ENCODE peak calls at places on chromosomes 1 and 21, in five cellular contexts. X, H, U, V and F are unnamed samples.

GRCh38 chr1:44803312-44804095 is 3.3 kb downstream of the PLK3 start:
- DNase-seq in X (no peak), H (no peak), U (no peak), V (no peak), F (no peak)

GRCh38 chr1:206708058-206708457 is 23.4 kb downstream of the MAPKAPK2 start:
- DNase-seq in X (no peak), H (no peak), U (no peak), V (no peak), F (no peak)

GRCh38 chr21:45499201-45499750 is 43.0 kb downstream of the SLC19A1 start:
- DNase-seq in X (no peak), H (no peak), U (no peak), V (no peak), F (no peak)

GRCh38 chr21:15826147-15826780 is 96.5 kb downstream of the USP25 start:
- DNase-seq in X (peak), H (peak), U (peak), V (peak), F (no peak)

GRCh38 chr1:161702250-161702649 is 4.8 kb upstream of the FCRLA start:
- DNase-seq in X (no peak), H (no peak), U (no peak), V (peak), F (no peak)

GRCh38 chr21:25639922-25640670 is 1.0 kb downstream of the JAM2 start:
- DNase-seq in X (peak), H (no peak), U (no peak), V (no peak), F (no peak)

GRCh38 chr21:45923146-45923545 is 58.4 kb upstream of the COL6A1 start:
- DNase-seq in X (peak), H (peak), U (peak), V (peak), F (peak)

GRCh38 chr1:164583835-164584539 is 25.0 kb downstream of the PBX1 start:
- DNase-seq in X (no peak), H (no peak), U (peak), V (no peak), F (no peak)

GRCh38 chr21:28568692-28569091 is 424.0 kb downstream of the LTN1 start:
- DNase-seq in X (no peak), H (no peak), U (no peak), V (no peak), F (no peak)

GRCh38 chr1:204275695-204276596 is 62.2 kb upstream of the GOLT1A start:
- DNase-seq in X (peak), H (no peak), U (no peak), V (no peak), F (no peak)

GRCh38 chr1:108829498-108829916 is 27.4 kb downstream of the AKNAD1 start:
- DNase-seq in X (no peak), H (no peak), U (peak), V (peak), F (no peak)

GRCh38 chr1:73765551-73766233 is 432.3 kb downstream of the LRRIQ3 start:
- DNase-seq in X (no peak), H (no peak), U (no peak), V (no peak), F (no peak)

GRCh38 chr1:61748566-61748965 is 6.3 kb downstream of the PATJ start:
- DNase-seq in X (no peak), H (no peak), U (no peak), V (no peak), F (no peak)

GRCh38 chr1:47262787-47263413 is 30.9 kb upstream of the TAL1 start:
- DNase-seq in X (peak), H (peak), U (peak), V (peak), F (no peak)

GRCh38 chr1:168135982-168136708 is 585 bp downstream of the GPR161 start:
- DNase-seq in X (peak), H (no peak), U (peak), V (peak), F (no peak)

GRCh38 chr1:52927219-52928082 is at the start of gene SCP2:
- DNase-seq in X (peak), H (peak), U (peak), V (peak), F (peak)

GRCh38 chr21:29300547-29301138 is 1.9 kb downstream of the BACH1 start:
- DNase-seq in X (no peak), H (no peak), U (no peak), V (peak), F (no peak)

GRCh38 chr1:17351598-17352324 is 20.2 kb upstream of the PADI6 start:
- DNase-seq in X (no peak), H (no peak), U (no peak), V (no peak), F (no peak)

GRCh38 chr1:208640295-208640694 is 396.1 kb upstream of the PLXNA2 start:
- DNase-seq in X (peak), H (no peak), U (no peak), V (no peak), F (no peak)

GRCh38 chr1:207084241-207084640 is 4.4 kb upstream of the C4BPB start:
- DNase-seq in X (no peak), H (no peak), U (no peak), V (no peak), F (no peak)

GRCh38 chr1:198604973-198605372 is 33.9 kb upstream of the PTPRC start:
- DNase-seq in X (no peak), H (no peak), U (no peak), V (no peak), F (no peak)

GRCh38 chr1:147549526-147549925 is 8.2 kb downstream of the BCL9 start:
- DNase-seq in X (no peak), H (no peak), U (no peak), V (no peak), F (no peak)

GRCh38 chr21:15718709-15719108 is 11.1 kb upstream of the USP25 start:
- DNase-seq in X (no peak), H (no peak), U (no peak), V (no peak), F (no peak)

GRCh38 chr1:221698579-221699349 is 43.1 kb downstream of the DUSP10 start:
- DNase-seq in X (no peak), H (no peak), U (no peak), V (no peak), F (no peak)

GRCh38 chr1:93442276-93442675 is 5.6 kb upstream of the FNBP1L start:
- DNase-seq in X (peak), H (no peak), U (peak), V (peak), F (no peak)

GRCh38 chr1:151166506-151166956 is 587 bp downstream of the SCNM1 start:
- DNase-seq in X (peak), H (no peak), U (peak), V (peak), F (no peak)

GRCh38 chr1:209106237-209106741 is 477.2 kb upstream of the CAMK1G start:
- DNase-seq in X (peak), H (no peak), U (no peak), V (peak), F (no peak)

GRCh38 chr21:37223804-37224345 is 43.3 kb downstream of the VPS26C start:
- DNase-seq in X (no peak), H (no peak), U (no peak), V (no peak), F (no peak)

GRCh38 chr1:9293512-9294439 is 1.1 kb downstream of the SPSB1 start:
- DNase-seq in X (peak), H (no peak), U (no peak), V (peak), F (no peak)
- H3K9ac ChIP-seq in X (peak), H (peak), U (peak), V (peak), F (peak)

GRCh38 chr1:186765446-186765845 is 63.3 kb upstream of the PLA2G4A start:
- DNase-seq in X (no peak), H (no peak), U (no peak), V (no peak), F (no peak)

GRCh38 chr1:186760426-186760825 is 68.3 kb upstream of the PLA2G4A start:
- DNase-seq in X (no peak), H (no peak), U (no peak), V (no peak), F (no peak)

GRCh38 chr1:186761358-186761757 is 67.4 kb upstream of the PLA2G4A start:
- DNase-seq in X (no peak), H (no peak), U (no peak), V (no peak), F (no peak)

GRCh38 chr1:186763107-186763506 is 65.6 kb upstream of the PLA2G4A start:
- DNase-seq in X (peak), H (no peak), U (peak), V (peak), F (no peak)

DNA sequence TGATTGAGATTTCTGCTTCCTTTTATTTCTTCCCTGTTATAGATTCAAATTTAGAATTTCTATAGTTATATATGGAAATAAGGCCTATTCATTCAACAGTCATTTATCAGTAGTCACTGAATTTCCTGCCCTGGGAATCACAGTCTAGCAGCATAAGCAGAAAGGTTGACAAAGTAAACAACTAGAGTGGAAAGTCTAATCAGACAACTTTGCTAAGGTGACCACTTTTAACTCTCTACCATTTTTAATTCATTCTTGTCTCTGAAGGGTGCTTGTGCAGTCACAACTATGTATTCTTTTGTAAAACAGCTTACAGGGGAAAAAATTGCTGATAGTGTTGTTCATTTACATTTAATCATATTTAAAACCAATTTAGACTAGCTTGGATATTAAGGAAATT is 66.1 kb upstream of the PLA2G4A start:
- DNase-seq in X (no peak), H (no peak), U (no peak), V (no peak), F (no peak)
- H3K4me2 ChIP-seq in X (no peak), H (no peak), U (no peak), V (peak), F (no peak)

DNA sequence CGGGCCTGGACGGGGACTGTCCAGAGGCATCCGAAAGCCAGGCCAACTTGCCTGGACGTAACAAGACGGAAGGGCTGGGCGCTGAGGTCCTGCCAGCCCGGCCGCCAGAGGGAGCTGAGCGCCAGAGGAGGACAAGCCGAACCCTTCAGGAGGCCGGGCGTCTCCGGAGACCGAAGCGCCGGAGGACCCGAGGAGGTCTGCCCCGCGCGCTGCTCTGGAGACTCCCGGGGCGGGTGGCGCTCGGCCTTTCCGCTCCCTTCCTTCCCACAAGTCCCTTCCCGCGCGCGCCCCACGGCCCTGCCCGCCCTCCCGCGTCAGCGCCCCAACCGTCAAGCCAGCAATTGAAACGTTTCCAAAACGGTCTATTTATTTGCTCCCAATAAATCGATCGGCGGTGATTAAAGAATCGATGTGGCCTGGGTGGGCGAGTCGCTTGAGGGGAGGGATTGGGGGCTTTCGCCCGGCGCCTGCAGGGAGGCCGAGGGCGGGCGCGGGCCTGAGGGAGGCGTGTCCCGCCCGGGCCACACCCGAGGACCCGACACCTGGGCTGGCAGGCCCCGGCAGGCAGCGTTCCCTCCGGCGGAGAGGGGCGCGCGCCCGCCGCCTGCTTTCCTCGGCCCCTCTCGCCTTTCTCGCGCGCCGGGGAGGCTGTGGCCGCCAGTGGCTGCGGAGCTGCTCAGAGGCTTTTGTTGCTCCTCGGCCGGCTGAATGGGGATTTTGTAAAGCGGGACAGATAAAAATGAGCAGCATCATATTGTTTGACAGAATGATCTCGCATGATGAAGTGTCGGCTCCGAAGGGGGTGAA is 5.2 kb upstream of the FOXD3 start:
- DNase-seq in X (peak), H (peak), U (peak), V (peak), F (peak)
- H3K9ac ChIP-seq in X (peak), H (peak), U (no peak), V (peak), F (no peak)

GRCh38 chr1:154851392-154852177 is 18.5 kb downstream of the KCNN3 start:
- DNase-seq in X (peak), H (peak), U (no peak), V (no peak), F (no peak)
- H3K4me2 ChIP-seq in X (no peak), H (no peak), U (no peak), V (no peak), F (no peak)

DNA sequence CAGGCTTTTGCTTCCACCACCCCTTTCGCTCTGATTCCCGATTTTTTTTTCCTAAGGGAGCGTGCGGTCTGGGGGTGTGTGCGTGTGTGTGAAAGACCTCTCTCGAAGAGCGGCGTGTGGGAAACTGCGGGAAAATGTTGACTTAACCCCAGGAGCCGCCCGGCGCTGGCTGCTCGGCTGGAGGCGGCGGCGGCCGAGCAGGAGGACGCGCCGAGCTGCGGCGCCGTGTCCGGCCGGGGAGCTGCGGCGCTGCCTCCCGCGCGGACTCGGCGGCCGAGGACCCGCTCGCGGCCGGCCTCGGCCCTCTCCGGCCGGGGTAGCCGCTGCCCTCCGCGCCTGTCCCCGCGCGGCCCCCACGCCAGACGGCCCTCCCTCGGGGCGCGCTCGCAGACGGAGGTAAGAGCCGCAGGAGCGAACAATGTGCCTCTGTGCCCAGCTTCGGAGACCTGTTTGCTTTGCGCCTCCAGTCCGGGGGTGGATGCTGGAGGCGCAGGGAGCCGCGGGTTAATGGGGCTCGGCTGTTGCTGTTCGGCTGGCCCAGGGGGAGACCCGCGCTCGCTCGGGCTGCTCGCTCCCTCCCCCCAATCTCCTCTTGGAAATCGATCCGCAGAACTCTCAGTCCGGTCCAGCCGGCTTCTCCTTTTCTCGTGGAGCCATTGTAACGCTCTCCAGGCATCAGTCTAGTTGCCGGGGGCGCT is 1.2 kb downstream of the ADGRL2 start:
- DNase-seq in X (peak), H (no peak), U (peak), V (no peak), F (no peak)
- H3K9ac ChIP-seq in X (peak), H (no peak), U (peak), V (no peak), F (no peak)

GRCh38 chr1:112803906-112804762 is 89.0 kb upstream of the PPM1J start:
- DNase-seq in X (peak), H (peak), U (peak), V (peak), F (no peak)
- H3K4me2 ChIP-seq in X (no peak), H (no peak), U (no peak), V (no peak), F (no peak)

GRCh38 chr21:20661221-20661620 is 337.0 kb upstream of the NCAM2 start:
- DNase-seq in X (no peak), H (no peak), U (no peak), V (no peak), F (no peak)

GRCh38 chr21:20662523-20662922 is 335.7 kb upstream of the NCAM2 start:
- DNase-seq in X (peak), H (no peak), U (no peak), V (no peak), F (no peak)

DNA sequence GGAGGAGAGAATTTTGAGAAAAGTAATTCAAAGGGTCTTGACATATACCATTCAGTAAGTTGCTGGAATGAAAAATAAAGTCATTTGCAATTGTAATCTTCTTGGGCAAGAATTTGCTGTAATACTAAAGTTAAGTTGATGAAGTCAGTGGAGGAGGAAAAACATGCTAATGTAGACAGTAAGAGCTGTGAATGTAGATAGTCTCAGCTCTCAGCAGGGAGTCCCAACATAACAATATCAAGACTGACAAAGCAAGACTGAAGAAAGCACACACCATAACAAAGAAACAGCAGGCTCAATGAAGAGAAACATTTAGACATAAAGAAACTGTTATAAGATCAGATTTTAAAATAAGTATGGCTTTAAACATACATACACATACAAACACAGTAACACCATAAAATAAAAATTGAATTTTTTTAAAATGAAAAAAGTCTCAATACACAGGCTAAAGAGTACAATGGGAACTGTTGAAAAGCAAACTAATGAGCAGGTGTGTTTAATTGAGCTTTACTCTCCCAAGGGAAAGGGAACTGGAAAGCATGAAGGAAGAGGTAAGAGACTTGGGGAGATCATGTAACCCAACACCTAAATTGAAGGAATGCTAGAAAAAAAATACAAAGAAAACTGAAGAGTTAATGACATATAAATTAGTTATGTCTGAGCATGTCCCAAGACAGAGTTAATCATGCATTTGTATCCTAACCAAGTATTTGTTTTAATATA is 336.3 kb upstream of the NCAM2 start:
- DNase-seq in X (peak), H (no peak), U (no peak), V (no peak), F (no peak)
- H3K9ac ChIP-seq in X (no peak), H (no peak), U (no peak), V (no peak), F (no peak)

GRCh38 chr21:38807987-38808386 is 2.3 kb downstream of the ETS2 start:
- DNase-seq in X (no peak), H (no peak), U (no peak), V (no peak), F (no peak)

GRCh38 chr21:38809170-38809878 is 3.6 kb downstream of the ETS2 start:
- DNase-seq in X (no peak), H (no peak), U (no peak), V (no peak), F (no peak)

GRCh38 chr21:38811257-38811656 is 5.5 kb downstream of the ETS2 start:
- DNase-seq in X (no peak), H (no peak), U (peak), V (peak), F (peak)

GRCh38 chr21:38810826-38811164 is 5.1 kb downstream of the ETS2 start:
- DNase-seq in X (no peak), H (no peak), U (no peak), V (no peak), F (no peak)

GRCh38 chr21:38810034-38810825 is 4.5 kb downstream of the ETS2 start:
- DNase-seq in X (no peak), H (no peak), U (no peak), V (no peak), F (no peak)
- H3K4me2 ChIP-seq in X (no peak), H (no peak), U (peak), V (peak), F (peak)